ENCODE peak calls at places on chromosomes 6 and 20, in nine cellular contexts. M, D, Z, C, H, B, S, Y and N are unnamed samples. For H3K36me3, the result is how much of the 10 kb centered on the place peaks cover.

GRCh38 chr6:1958257-1958656 is 287.1 kb downstream of the GMDS start:
- DNase-seq in M (no peak), D (no peak), Z (no peak), C (no peak), H (no peak), B (no peak), S (no peak), Y (no peak), N (no peak)

GRCh38 chr6:55868910-55869479 is 6.4 kb downstream of the BMP5 start:
- DNase-seq in M (no peak), D (no peak), Z (no peak), C (peak), H (peak), B (no peak), S (no peak), Y (no peak), N (no peak)

GRCh38 chr6:143678980-143679379 is 1.2 kb downstream of the PHACTR2 start:
- DNase-seq in M (no peak), D (no peak), Z (no peak), C (no peak), H (no peak), B (no peak), S (no peak), Y (no peak), N (no peak)

GRCh38 chr6:22435151-22435550 is 134.2 kb upstream of the HDGFL1 start:
- DNase-seq in M (no peak), D (no peak), Z (no peak), C (no peak), H (no peak), B (no peak), S (no peak), Y (no peak), N (no peak)

GRCh38 chr20:29878281-29878741 is 1379.2 kb upstream of the DEFB115 start:
- DNase-seq in M (peak), D (peak), Z (peak), C (peak), H (no peak), B (peak), S (no peak), Y (no peak), N (no peak)

GRCh38 chr6:75171151-75171550 is 34.7 kb downstream of the COL12A1 start:
- DNase-seq in M (no peak), D (no peak), Z (no peak), C (no peak), H (no peak), B (no peak), S (no peak), Y (no peak), N (no peak)

GRCh38 chr6:138988469-138988834 is 399 bp upstream of the REPS1 start:
- DNase-seq in M (no peak), D (no peak), Z (no peak), C (no peak), H (no peak), B (no peak), S (no peak), Y (no peak), N (no peak)

GRCh38 chr20:20712004-20712473 is 405 bp downstream of the RALGAPA2 start:
- DNase-seq in M (no peak), D (peak), Z (no peak), C (no peak), H (no peak), B (no peak), S (no peak), Y (no peak), N (no peak)

GRCh38 chr6:120774275-120774674 is 560.0 kb downstream of the TBC1D32 start:
- DNase-seq in M (no peak), D (no peak), Z (no peak), C (no peak), H (peak), B (no peak), S (no peak), Y (no peak), N (no peak)

GRCh38 chr6:22017272-22017671 is 279.6 kb downstream of the PRL start:
- DNase-seq in M (no peak), D (no peak), Z (no peak), C (no peak), H (no peak), B (no peak), S (no peak), Y (no peak), N (no peak)

GRCh38 chr6:73285674-73286283 is 22.8 kb upstream of the KHDC1 start:
- DNase-seq in M (no peak), D (no peak), Z (no peak), C (no peak), H (peak), B (no peak), S (no peak), Y (peak), N (no peak)

GRCh38 chr6:35087361-35088280 is 53.5 kb downstream of the TCP11 start:
- DNase-seq in M (no peak), D (no peak), Z (no peak), C (no peak), H (no peak), B (no peak), S (no peak), Y (no peak), N (no peak)

GRCh38 chr6:120606743-120607142 is 727.5 kb downstream of the TBC1D32 start:
- DNase-seq in M (no peak), D (no peak), Z (no peak), C (no peak), H (no peak), B (no peak), S (no peak), Y (no peak), N (no peak)

GRCh38 chr20:15900443-15900842 is 672.8 kb downstream of the KIF16B start:
- DNase-seq in M (no peak), D (no peak), Z (no peak), C (no peak), H (peak), B (no peak), S (no peak), Y (no peak), N (no peak)

GRCh38 chr20:13119583-13119982 is 101.5 kb upstream of the ISM1 start:
- DNase-seq in M (peak), D (peak), Z (no peak), C (peak), H (peak), B (no peak), S (peak), Y (peak), N (no peak)

GRCh38 chr6:160238234-160238633 is 20.4 kb downstream of the SLC22A2 start:
- DNase-seq in M (no peak), D (no peak), Z (no peak), C (no peak), H (no peak), B (no peak), S (no peak), Y (no peak), N (no peak)

GRCh38 chr6:129498950-129499870 is 210.8 kb downstream of the ARHGAP18 start:
- DNase-seq in M (no peak), D (no peak), Z (no peak), C (no peak), H (peak), B (no peak), S (no peak), Y (peak), N (no peak)

GRCh38 chr6:29705389-29706231 is 17.6 kb upstream of the HLA-F start:
- DNase-seq in M (peak), D (peak), Z (no peak), C (no peak), H (peak), B (no peak), S (no peak), Y (peak), N (no peak)

GRCh38 chr6:9646346-9647042 is 768.4 kb downstream of the TFAP2A start:
- DNase-seq in M (no peak), D (no peak), Z (no peak), C (no peak), H (peak), B (no peak), S (no peak), Y (peak), N (peak)

GRCh38 chr6:79832723-79833122 is 114.6 kb downstream of the ELOVL4 start:
- DNase-seq in M (no peak), D (no peak), Z (no peak), C (no peak), H (no peak), B (no peak), S (no peak), Y (no peak), N (no peak)

DNA sequence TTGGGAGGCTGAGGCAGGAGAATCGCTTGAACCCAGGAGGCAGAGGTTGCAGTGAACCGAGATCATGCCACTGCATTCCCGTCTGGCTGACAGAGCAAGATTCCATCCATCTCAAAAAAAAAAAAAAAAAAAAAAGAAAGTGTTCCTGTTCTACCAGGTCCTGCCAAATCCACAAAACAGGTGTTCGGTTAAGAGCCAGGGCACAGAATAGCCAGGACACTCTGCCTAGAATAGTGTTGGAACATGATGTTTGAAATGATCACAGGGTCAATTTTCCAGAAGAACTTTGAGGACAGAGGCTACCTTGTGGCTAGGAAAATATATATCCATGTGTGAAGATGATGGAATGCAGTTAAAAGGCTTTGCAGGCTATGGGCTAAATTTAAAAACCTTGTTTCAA is 63.6 kb upstream of the TRAF3IP2 start:
- DNase-seq in M (no peak), D (no peak), Z (no peak), C (no peak), H (no peak), B (no peak), S (no peak), Y (no peak), N (no peak)
- H3K36me3 ChIP-seq in M (under half), D (under half), Z (under half), C (under half), H (under half), B (half or more), S (under half), Y (half or more), N (under half)

DNA sequence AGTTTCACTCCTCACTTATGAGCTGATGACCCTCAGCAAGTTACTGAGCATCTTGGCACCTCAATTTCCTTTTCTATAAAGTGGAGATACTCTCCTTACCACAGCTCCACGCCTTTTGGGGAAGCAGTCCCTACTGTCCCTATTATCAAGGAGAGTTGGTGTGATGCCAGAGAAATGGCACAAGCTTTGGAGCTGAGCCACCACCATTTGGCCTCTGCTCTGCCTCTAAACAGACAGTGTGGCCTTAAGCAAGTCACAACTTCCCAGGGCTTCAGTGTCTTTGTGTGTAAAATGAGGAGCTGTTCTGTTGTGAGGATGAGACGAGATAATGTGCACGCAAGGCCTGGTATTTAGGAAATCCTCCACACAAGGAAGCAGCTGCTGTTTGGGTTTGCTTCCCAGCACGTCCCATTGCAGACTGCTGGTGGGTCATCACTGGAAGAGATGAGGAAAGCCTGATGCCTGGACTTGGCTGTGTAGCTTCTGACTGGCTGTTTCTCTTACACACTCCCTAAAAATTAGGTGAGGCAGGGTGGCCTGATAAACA is 18.5 kb downstream of the NSFL1C start:
- DNase-seq in M (no peak), D (no peak), Z (no peak), C (no peak), H (no peak), B (no peak), S (no peak), Y (no peak), N (no peak)
- H3K36me3 ChIP-seq in M (under half), D (half or more), Z (half or more), C (under half), H (half or more), B (half or more), S (under half), Y (half or more), N (half or more)

DNA sequence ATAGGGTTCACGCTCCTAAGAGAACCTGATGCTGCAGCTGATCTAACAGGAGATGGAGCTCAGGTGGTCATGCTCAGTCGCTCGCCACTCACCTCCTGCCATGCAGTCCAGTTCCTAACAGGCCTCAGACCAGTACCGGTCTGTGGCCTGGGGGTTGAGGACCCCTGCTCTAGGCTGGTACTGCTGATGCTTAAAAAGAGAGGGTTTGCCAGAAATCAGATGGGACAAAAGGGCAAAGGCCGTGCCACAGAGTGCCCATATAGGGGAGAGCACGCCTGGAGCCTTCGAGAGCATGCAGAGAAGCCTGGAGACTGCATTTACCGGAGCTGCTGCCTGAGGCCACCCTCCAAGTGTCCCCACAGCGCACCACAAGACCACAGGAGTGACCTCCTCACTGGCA is 75.5 kb downstream of the PTPN1 start:
- DNase-seq in M (no peak), D (no peak), Z (no peak), C (no peak), H (no peak), B (peak), S (no peak), Y (no peak), N (no peak)
- H3K36me3 ChIP-seq in M (under half), D (under half), Z (under half), C (under half), H (under half), B (half or more), S (under half), Y (half or more), N (half or more)

DNA sequence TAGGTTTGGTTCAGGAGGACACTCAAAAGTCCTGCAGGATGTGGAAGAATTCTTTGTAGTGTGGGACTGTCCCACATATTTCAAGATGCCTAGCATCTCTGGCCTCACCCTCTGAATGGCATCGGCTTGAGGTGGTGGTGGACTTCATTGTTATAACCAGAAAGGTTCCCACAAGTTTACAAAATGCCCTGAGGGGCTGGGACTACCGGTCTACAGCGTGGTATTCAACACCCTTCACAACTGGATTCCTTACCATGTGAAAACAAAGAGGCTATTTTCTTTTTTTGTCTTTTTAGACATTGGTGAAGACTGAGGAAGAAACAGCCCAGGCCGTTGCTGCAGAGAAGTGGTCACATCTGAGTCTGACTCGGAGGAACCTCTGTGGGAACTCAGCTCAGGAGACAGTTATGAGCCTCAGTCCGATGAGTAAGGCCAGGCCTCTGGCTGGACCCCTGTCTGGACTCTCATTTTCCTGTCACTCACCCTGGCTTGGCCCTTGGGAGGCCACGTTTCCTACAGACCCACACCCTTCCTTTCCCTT is 15.2 kb downstream of the PGBD1 start:
- DNase-seq in M (no peak), D (no peak), Z (no peak), C (no peak), H (no peak), B (no peak), S (no peak), Y (no peak), N (no peak)
- H3K36me3 ChIP-seq in M (under half), D (under half), Z (under half), C (under half), H (under half), B (under half), S (under half), Y (half or more), N (under half)

DNA sequence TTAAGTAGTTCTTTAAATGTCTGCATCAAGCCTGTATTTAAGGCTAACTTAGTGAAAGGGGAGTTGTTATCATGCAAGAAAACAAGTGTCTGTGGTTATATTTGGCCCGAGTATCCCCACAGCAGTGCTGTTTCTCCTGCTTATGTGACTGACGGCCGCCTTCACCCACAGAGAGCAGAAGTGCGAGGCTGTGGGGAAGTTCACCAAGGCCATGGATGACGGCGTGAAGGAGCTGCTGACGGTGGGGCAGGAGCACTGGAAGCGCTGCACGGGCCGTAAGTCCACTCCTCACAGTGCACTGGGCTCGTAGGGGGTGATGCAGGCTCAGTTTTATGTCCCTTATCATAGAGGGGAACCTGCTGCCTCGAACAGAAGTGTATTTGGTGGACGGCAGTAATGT is 53.2 kb upstream of the SYNJ2 start:
- DNase-seq in M (no peak), D (no peak), Z (no peak), C (no peak), H (no peak), B (no peak), S (no peak), Y (no peak), N (no peak)
- H3K36me3 ChIP-seq in M (under half), D (under half), Z (under half), C (under half), H (under half), B (half or more), S (under half), Y (half or more), N (half or more)